ENCODE peak calls at places on chromosomes 16 and 17, in seven cellular contexts. X is CD8-positive, alpha-beta T cell; M is activated T-cell treated with anti-CD3 and anti-CD28 coated beads for 1 hour; L is MM.1S; R is GM18507; Q is ELF-1; A is left ventricle myocardium inferior. T is an unnamed sample.

GRCh38 chr17:3003401-3004149 is 59.8 kb downstream of the OR1D5 start:
- DNase-seq in X (no peak), M (no peak), L (no peak), R (no peak), Q (no peak), A (peak; percentile 44), T (no peak)

GRCh38 chr17:8366231-8366630 is 10.3 kb downstream of the KRABD2 start:
- DNase-seq in X (no peak), M (no peak), L (no peak), R (no peak), Q (no peak), A (no peak), T (no peak)

GRCh38 chr17:80612997-80613731 is 68.5 kb downstream of the RPTOR start:
- DNase-seq in X (no peak), M (no peak), L (no peak), R (no peak), Q (no peak), A (no peak), T (no peak)

GRCh38 chr16:20321671-20322070 is 5.6 kb downstream of the GP2 start:
- DNase-seq in X (no peak), M (no peak), L (no peak), R (no peak), Q (no peak), A (no peak), T (no peak)

GRCh38 chr17:43915561-43915960 is 8.2 kb upstream of the MPP2 start:
- DNase-seq in X (no peak), M (no peak), L (no peak), R (no peak), Q (no peak), A (no peak), T (no peak)

GRCh38 chr16:82859638-82860037 is 232.9 kb downstream of the CDH13 start:
- DNase-seq in X (no peak), M (no peak), L (no peak), R (no peak), Q (no peak), A (no peak), T (no peak)

GRCh38 chr16:11310997-11311561 is 29.9 kb upstream of the PRM1 start:
- DNase-seq in X (no peak), M (no peak), L (peak; percentile 89), R (no peak), Q (no peak), A (no peak), T (no peak)

GRCh38 chr17:15395091-15395490 is 53.7 kb upstream of the TEKT3 start:
- DNase-seq in X (no peak), M (no peak), L (no peak), R (no peak), Q (no peak), A (no peak), T (no peak)

GRCh38 chr16:50547944-50548658 is at the start of gene NKD1:
- DNase-seq in X (peak; percentile 44), M (peak; percentile 76), L (peak; percentile 72), R (peak; percentile 85), Q (peak; percentile 79), A (peak; percentile 63), T (peak; percentile 68)

GRCh38 chr17:78735832-78736525 is 46.1 kb downstream of the CYTH1 start:
- DNase-seq in X (no peak), M (no peak), L (peak; percentile 33), R (no peak), Q (no peak), A (no peak), T (no peak)

GRCh38 chr16:50842589-50842988 is 100.7 kb downstream of the CYLD start:
- DNase-seq in X (no peak), M (no peak), L (no peak), R (no peak), Q (no peak), A (no peak), T (no peak)

T was measured in effector CD4-positive, alpha-beta T cell.